ENCODE peak calls at places on chromosome 10, in eight cellular contexts. One of them, this sample, is unnamed.

GRCh38 chr10:47438857-47439474 is 44.9 kb downstream of the ANXA8 start:
- DNase-seq in H1: peak
- DNase-seq in lower lobe of right lung: peak
- DNase-seq in GM12865: peak
- DNase-seq in IMR-90: peak
- DNase-seq in cardiac fibroblast: peak
- DNase-seq in fibroblast of lung: peak
- DNase-seq in PC-3: peak
- DNase-seq in this sample: peak

GRCh38 chr10:127736915-127737562 is at the start of gene FOXI2:
- DNase-seq in H1: peak
- DNase-seq in lower lobe of right lung: no peak
- DNase-seq in GM12865: no peak
- DNase-seq in IMR-90: no peak
- DNase-seq in cardiac fibroblast: no peak
- DNase-seq in fibroblast of lung: no peak
- DNase-seq in PC-3: no peak
- DNase-seq in this sample: no peak

GRCh38 chr10:110893559-110894179 is 21.9 kb downstream of the PDCD4 start:
- DNase-seq in H1: no peak
- DNase-seq in lower lobe of right lung: no peak
- DNase-seq in GM12865: peak
- DNase-seq in IMR-90: peak
- DNase-seq in cardiac fibroblast: peak
- DNase-seq in fibroblast of lung: peak
- DNase-seq in PC-3: peak
- DNase-seq in this sample: peak

GRCh38 chr10:91201213-91201996 is 19.1 kb upstream of the PCGF5 start:
- DNase-seq in H1: no peak
- DNase-seq in lower lobe of right lung: no peak
- DNase-seq in GM12865: peak
- DNase-seq in IMR-90: no peak
- DNase-seq in cardiac fibroblast: peak
- DNase-seq in fibroblast of lung: no peak
- DNase-seq in PC-3: no peak
- DNase-seq in this sample: no peak

GRCh38 chr10:102344067-102344466 is 51.4 kb upstream of the NFKB2 start:
- DNase-seq in H1: no peak
- DNase-seq in lower lobe of right lung: no peak
- DNase-seq in GM12865: no peak
- DNase-seq in IMR-90: peak
- DNase-seq in cardiac fibroblast: peak
- DNase-seq in fibroblast of lung: peak
- DNase-seq in PC-3: peak
- DNase-seq in this sample: peak

GRCh38 chr10:29838529-29838928 is 203.8 kb upstream of the SVIL start:
- DNase-seq in H1: no peak
- DNase-seq in lower lobe of right lung: no peak
- DNase-seq in GM12865: no peak
- DNase-seq in IMR-90: no peak
- DNase-seq in cardiac fibroblast: no peak
- DNase-seq in fibroblast of lung: no peak
- DNase-seq in PC-3: no peak
- DNase-seq in this sample: no peak

GRCh38 chr10:44306762-44307161 is 78.1 kb downstream of the CXCL12 start:
- DNase-seq in H1: no peak
- DNase-seq in lower lobe of right lung: no peak
- DNase-seq in GM12865: peak
- DNase-seq in IMR-90: no peak
- DNase-seq in cardiac fibroblast: peak
- DNase-seq in fibroblast of lung: no peak
- DNase-seq in PC-3: peak
- DNase-seq in this sample: no peak

GRCh38 chr10:77301305-77301730 is 336.3 kb downstream of the KCNMA1 start:
- DNase-seq in H1: no peak
- DNase-seq in lower lobe of right lung: no peak
- DNase-seq in GM12865: no peak
- DNase-seq in IMR-90: peak
- DNase-seq in cardiac fibroblast: peak
- DNase-seq in fibroblast of lung: peak
- DNase-seq in PC-3: peak
- DNase-seq in this sample: peak

GRCh38 chr10:62069452-62070191 is 168.1 kb downstream of the ARID5B start:
- DNase-seq in H1: no peak
- DNase-seq in lower lobe of right lung: no peak
- DNase-seq in GM12865: no peak
- DNase-seq in IMR-90: no peak
- DNase-seq in cardiac fibroblast: no peak
- DNase-seq in fibroblast of lung: no peak
- DNase-seq in PC-3: no peak
- DNase-seq in this sample: no peak

GRCh38 chr10:69836728-69837025 is 35.0 kb downstream of the COL13A1 start:
- DNase-seq in H1: no peak
- DNase-seq in lower lobe of right lung: no peak
- DNase-seq in GM12865: no peak
- DNase-seq in IMR-90: no peak
- DNase-seq in cardiac fibroblast: no peak
- DNase-seq in fibroblast of lung: no peak
- DNase-seq in PC-3: no peak
- DNase-seq in this sample: no peak

GRCh38 chr10:110643670-110644597 is at the start of gene RBM20:
- DNase-seq in H1: no peak
- DNase-seq in lower lobe of right lung: no peak
- DNase-seq in GM12865: peak
- DNase-seq in IMR-90: no peak
- DNase-seq in cardiac fibroblast: peak
- DNase-seq in fibroblast of lung: peak
- DNase-seq in PC-3: peak
- DNase-seq in this sample: no peak

GRCh38 chr10:88494537-88494936 is 88.6 kb downstream of the RNLS start:
- DNase-seq in H1: no peak
- DNase-seq in lower lobe of right lung: no peak
- DNase-seq in GM12865: no peak
- DNase-seq in IMR-90: no peak
- DNase-seq in cardiac fibroblast: no peak
- DNase-seq in fibroblast of lung: no peak
- DNase-seq in PC-3: no peak
- DNase-seq in this sample: no peak

GRCh38 chr10:88489107-88489506 is 94.0 kb downstream of the RNLS start:
- DNase-seq in H1: no peak
- DNase-seq in lower lobe of right lung: no peak
- DNase-seq in GM12865: no peak
- DNase-seq in IMR-90: no peak
- DNase-seq in cardiac fibroblast: no peak
- DNase-seq in fibroblast of lung: no peak
- DNase-seq in PC-3: no peak
- DNase-seq in this sample: no peak

GRCh38 chr10:88493676-88494483 is 89.2 kb downstream of the RNLS start:
- DNase-seq in H1: no peak
- DNase-seq in lower lobe of right lung: no peak
- DNase-seq in GM12865: no peak
- DNase-seq in IMR-90: peak
- DNase-seq in cardiac fibroblast: peak
- DNase-seq in fibroblast of lung: peak
- DNase-seq in PC-3: no peak
- DNase-seq in this sample: peak

GRCh38 chr10:88490216-88490980 is 92.7 kb downstream of the RNLS start:
- DNase-seq in H1: no peak
- DNase-seq in lower lobe of right lung: no peak
- DNase-seq in GM12865: no peak
- DNase-seq in IMR-90: no peak
- DNase-seq in cardiac fibroblast: no peak
- DNase-seq in fibroblast of lung: no peak
- DNase-seq in PC-3: no peak
- DNase-seq in this sample: no peak

DNA sequence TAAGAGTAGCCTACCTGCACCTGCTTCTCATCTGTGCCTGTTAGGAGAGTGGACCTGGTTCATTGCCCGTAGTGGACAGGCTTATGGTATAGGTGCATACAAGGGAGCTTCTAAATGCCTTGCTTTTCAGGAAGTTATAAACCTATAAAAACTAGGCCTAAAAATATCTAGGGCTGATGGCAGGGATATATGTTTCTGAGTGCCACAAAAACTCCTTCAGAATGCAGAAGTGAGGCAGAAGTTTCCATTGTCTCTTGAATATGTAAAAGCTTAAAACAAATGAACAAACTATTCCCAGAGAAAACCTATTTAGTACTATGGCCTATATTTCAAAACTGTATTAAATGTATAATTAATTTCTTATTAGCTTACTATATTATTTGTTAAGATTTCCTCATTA is 91.8 kb downstream of the RNLS start:
- DNase-seq in H1: no peak
- DNase-seq in lower lobe of right lung: no peak
- DNase-seq in GM12865: no peak
- DNase-seq in IMR-90: no peak
- DNase-seq in cardiac fibroblast: no peak
- DNase-seq in fibroblast of lung: no peak
- DNase-seq in PC-3: no peak
- DNase-seq in this sample: no peak
- H3K4me3 ChIP-seq in H1: no peak
- H3K4me3 ChIP-seq in lower lobe of right lung: no peak
- H3K4me3 ChIP-seq in GM12865: no peak
- H3K4me3 ChIP-seq in IMR-90: no peak
- H3K4me3 ChIP-seq in cardiac fibroblast: no peak
- H3K4me3 ChIP-seq in fibroblast of lung: no peak
- H3K4me3 ChIP-seq in PC-3: no peak
- H3K4me3 ChIP-seq in this sample: no peak

GRCh38 chr10:113475381-113475807 is 77.5 kb upstream of the HABP2 start:
- DNase-seq in H1: no peak
- DNase-seq in lower lobe of right lung: no peak
- DNase-seq in GM12865: no peak
- DNase-seq in IMR-90: no peak
- DNase-seq in cardiac fibroblast: no peak
- DNase-seq in fibroblast of lung: peak
- DNase-seq in PC-3: peak
- DNase-seq in this sample: peak
- TF ChIP-seq CTCF in H1: no peak
- TF ChIP-seq CTCF in lower lobe of right lung: no peak
- TF ChIP-seq CTCF in GM12865: no peak
- TF ChIP-seq CTCF in IMR-90: no peak
- TF ChIP-seq CTCF in cardiac fibroblast: no peak
- TF ChIP-seq CTCF in fibroblast of lung: no peak
- TF ChIP-seq CTCF in PC-3: peak
- TF ChIP-seq CTCF in this sample: peak

DNA sequence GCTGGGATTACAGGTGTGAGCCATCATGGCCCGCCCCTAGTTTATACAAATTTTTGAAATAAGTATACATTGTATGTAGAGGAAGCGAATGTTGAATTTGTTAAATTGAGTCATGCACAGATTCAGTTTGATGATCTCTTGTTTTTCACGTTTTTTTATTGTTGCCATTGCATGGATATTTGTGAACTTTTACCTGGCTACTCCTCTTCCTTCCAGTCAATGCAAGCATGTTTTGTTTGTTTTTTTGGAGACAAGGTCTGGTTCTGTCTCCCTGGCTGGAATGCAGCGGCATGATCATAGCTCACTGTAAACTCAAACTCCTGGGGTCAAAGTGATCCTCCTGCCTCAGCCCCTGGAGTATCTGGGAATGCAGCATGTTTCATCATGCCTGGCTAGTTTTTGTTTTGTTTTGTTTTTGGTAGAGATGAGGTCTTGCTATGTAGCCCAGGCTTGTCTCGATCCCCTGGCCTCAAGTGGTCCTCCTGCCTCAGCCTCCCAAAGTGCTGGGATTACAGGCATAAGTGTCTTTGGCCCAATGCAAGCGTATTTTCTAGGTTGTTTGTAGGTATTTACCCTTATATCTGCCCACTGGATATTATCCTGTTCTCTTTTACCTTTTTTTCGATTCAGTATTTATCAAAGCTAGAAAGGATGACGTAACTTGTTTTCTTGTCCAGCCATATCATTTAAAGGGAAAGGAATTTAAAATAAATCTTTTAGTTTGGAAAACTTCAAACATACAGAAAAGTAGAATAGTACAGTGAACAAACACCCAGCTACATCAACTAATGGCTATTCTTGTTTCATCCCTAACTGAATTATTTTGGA is 11.0 kb downstream of the LCOR start:
- DNase-seq in H1: no peak
- DNase-seq in lower lobe of right lung: no peak
- DNase-seq in GM12865: no peak
- DNase-seq in IMR-90: no peak
- DNase-seq in cardiac fibroblast: no peak
- DNase-seq in fibroblast of lung: no peak
- DNase-seq in PC-3: peak
- DNase-seq in this sample: no peak
- H3K4me3 ChIP-seq in H1: no peak
- H3K4me3 ChIP-seq in lower lobe of right lung: no peak
- H3K4me3 ChIP-seq in GM12865: no peak
- H3K4me3 ChIP-seq in IMR-90: no peak
- H3K4me3 ChIP-seq in cardiac fibroblast: no peak
- H3K4me3 ChIP-seq in fibroblast of lung: no peak
- H3K4me3 ChIP-seq in PC-3: no peak
- H3K4me3 ChIP-seq in this sample: no peak

GRCh38 chr10:117432866-117433265 is 57.6 kb upstream of the PDZD8 start:
- DNase-seq in H1: no peak
- DNase-seq in lower lobe of right lung: no peak
- DNase-seq in GM12865: no peak
- DNase-seq in IMR-90: no peak
- DNase-seq in cardiac fibroblast: no peak
- DNase-seq in fibroblast of lung: no peak
- DNase-seq in PC-3: no peak
- DNase-seq in this sample: no peak

GRCh38 chr10:117425908-117426566 is 50.8 kb upstream of the PDZD8 start:
- DNase-seq in H1: no peak
- DNase-seq in lower lobe of right lung: no peak
- DNase-seq in GM12865: no peak
- DNase-seq in IMR-90: no peak
- DNase-seq in cardiac fibroblast: no peak
- DNase-seq in fibroblast of lung: no peak
- DNase-seq in PC-3: no peak
- DNase-seq in this sample: no peak

GRCh38 chr10:117429644-117430043 is 54.4 kb upstream of the PDZD8 start:
- DNase-seq in H1: no peak
- DNase-seq in lower lobe of right lung: no peak
- DNase-seq in GM12865: no peak
- DNase-seq in IMR-90: no peak
- DNase-seq in cardiac fibroblast: no peak
- DNase-seq in fibroblast of lung: no peak
- DNase-seq in PC-3: no peak
- DNase-seq in this sample: no peak

GRCh38 chr10:117431160-117431559 is 55.9 kb upstream of the PDZD8 start:
- DNase-seq in H1: no peak
- DNase-seq in lower lobe of right lung: no peak
- DNase-seq in GM12865: no peak
- DNase-seq in IMR-90: no peak
- DNase-seq in cardiac fibroblast: peak
- DNase-seq in fibroblast of lung: no peak
- DNase-seq in PC-3: peak
- DNase-seq in this sample: no peak
- TF ChIP-seq CTCF in H1: peak
- TF ChIP-seq CTCF in lower lobe of right lung: no peak
- TF ChIP-seq CTCF in GM12865: no peak
- TF ChIP-seq CTCF in IMR-90: no peak
- TF ChIP-seq CTCF in cardiac fibroblast: peak
- TF ChIP-seq CTCF in fibroblast of lung: no peak
- TF ChIP-seq CTCF in PC-3: peak
- TF ChIP-seq CTCF in this sample: no peak